ENCODE peak calls at places on chromosomes 13 and 19, in seven cellular contexts. R is naive thymus-derived CD4-positive, alpha-beta T cell; G is cardiac muscle cell; Y is psoas muscle; H is testis; J is thyroid gland; T is breast epithelium. O is an unnamed sample.
A peak's percentile ranks its signal among the peaks of the same experiment; 100 is the strongest.

GRCh38 chr13:31587696-31588266 is 151.5 kb upstream of the RXFP2 start:
- DNase-seq in H (no peak), T (no peak), J (no peak), R (no peak), Y (no peak), G (peak; percentile 72), O (no peak)

GRCh38 chr13:66657165-66657895 is 572.8 kb downstream of the PCDH9 start:
- DNase-seq in G (peak; percentile 92), H (peak; percentile 73), R (no peak), Y (peak; percentile 64), T (peak; percentile 80), J (peak; percentile 89), O (peak; percentile 59)

GRCh38 chr13:51637852-51638496 is 53.7 kb downstream of the WDFY2 start:
- DNase-seq in R (no peak), G (no peak), H (no peak), J (no peak), Y (no peak), T (no peak), O (no peak)

GRCh38 chr19:46502891-46503290 is 7.2 kb upstream of the PNMA8B start:
- DNase-seq in T (no peak), R (no peak), J (no peak), H (no peak), G (no peak), Y (no peak), O (no peak)

GRCh38 chr13:57253551-57253950 is 86.6 kb downstream of the PRR20E start:
- DNase-seq in H (no peak), J (no peak), Y (no peak), G (no peak), R (no peak), T (no peak), O (no peak)

GRCh38 chr13:114008964-114009589 is 35.2 kb upstream of the C13orf46 start:
- DNase-seq in H (no peak), T (no peak), G (no peak), J (no peak), R (no peak), Y (peak; percentile 28), O (peak; percentile 42)

GRCh38 chr19:7806234-7806633 is 23.8 kb upstream of the EVI5L start:
- DNase-seq in T (no peak), Y (no peak), H (no peak), R (no peak), G (no peak), J (no peak), O (no peak)

GRCh38 chr13:26538363-26539317 is 18.8 kb upstream of the WASF3 start:
- DNase-seq in H (no peak), R (no peak), G (peak; percentile 27), T (no peak), Y (no peak), J (no peak), O (peak; percentile 26)

GRCh38 chr13:57739089-57739488 is 107.5 kb downstream of the PCDH17 start:
- DNase-seq in Y (no peak), H (no peak), T (no peak), J (no peak), G (no peak), R (no peak), O (no peak)

GRCh38 chr19:32702010-32702409 is 10.4 kb downstream of the NUDT19 start:
- DNase-seq in G (no peak), J (peak; percentile 14), T (no peak), Y (no peak), R (no peak), H (no peak), O (no peak)

GRCh38 chr13:99002191-99002710 is 24.4 kb upstream of the DOCK9 start:
- DNase-seq in G (no peak), T (no peak), H (no peak), Y (no peak), J (no peak), R (no peak), O (no peak)

GRCh38 chr13:76741624-76742023 is 144.6 kb downstream of the KCTD12 start:
- DNase-seq in Y (no peak), R (no peak), G (no peak), J (no peak), H (no peak), T (no peak), O (no peak)

GRCh38 chr13:20134732-20135131 is 26.1 kb downstream of the GJA3 start:
- DNase-seq in H (no peak), R (no peak), Y (no peak), T (no peak), G (no peak), J (no peak), O (no peak)

GRCh38 chr13:75264611-75265010 is 217.4 kb downstream of the TBC1D4 start:
- DNase-seq in R (no peak), G (no peak), J (no peak), Y (no peak), T (no peak), H (no peak), O (no peak)

GRCh38 chr13:84137292-84137691 is 255.0 kb upstream of the SLITRK1 start:
- DNase-seq in Y (no peak), H (no peak), J (no peak), R (peak; percentile 67), G (peak; percentile 0), T (no peak), O (no peak)

GRCh38 chr13:40165533-40165932 is 500.9 kb downstream of the FOXO1 start:
- DNase-seq in J (no peak), Y (no peak), H (no peak), R (no peak), T (no peak), G (no peak), O (no peak)

GRCh38 chr13:113724016-113724758 is 34.8 kb upstream of the TMEM255B start:
- DNase-seq in R (no peak), G (no peak), J (no peak), Y (no peak), H (no peak), T (no peak), O (no peak)

GRCh38 chr19:33714149-33714548 is 82.5 kb upstream of the KCTD15 start:
- DNase-seq in J (no peak), Y (no peak), G (no peak), T (no peak), R (no peak), H (no peak), O (no peak)

GRCh38 chr19:35295792-35296462 is 4.0 kb downstream of the MAG start:
- DNase-seq in J (no peak), T (no peak), G (no peak), R (peak; percentile 27), Y (no peak), H (no peak), O (no peak)

GRCh38 chr19:27679905-27680304 is 1533.0 kb downstream of the UQCRFS1 start:
- DNase-seq in T (no peak), Y (no peak), H (no peak), J (no peak), G (no peak), R (no peak), O (no peak)

GRCh38 chr13:40539954-40540706 is 126.3 kb downstream of the FOXO1 start:
- DNase-seq in Y (no peak), H (no peak), R (no peak), G (peak; percentile 89), J (no peak), T (no peak), O (no peak)

DNA sequence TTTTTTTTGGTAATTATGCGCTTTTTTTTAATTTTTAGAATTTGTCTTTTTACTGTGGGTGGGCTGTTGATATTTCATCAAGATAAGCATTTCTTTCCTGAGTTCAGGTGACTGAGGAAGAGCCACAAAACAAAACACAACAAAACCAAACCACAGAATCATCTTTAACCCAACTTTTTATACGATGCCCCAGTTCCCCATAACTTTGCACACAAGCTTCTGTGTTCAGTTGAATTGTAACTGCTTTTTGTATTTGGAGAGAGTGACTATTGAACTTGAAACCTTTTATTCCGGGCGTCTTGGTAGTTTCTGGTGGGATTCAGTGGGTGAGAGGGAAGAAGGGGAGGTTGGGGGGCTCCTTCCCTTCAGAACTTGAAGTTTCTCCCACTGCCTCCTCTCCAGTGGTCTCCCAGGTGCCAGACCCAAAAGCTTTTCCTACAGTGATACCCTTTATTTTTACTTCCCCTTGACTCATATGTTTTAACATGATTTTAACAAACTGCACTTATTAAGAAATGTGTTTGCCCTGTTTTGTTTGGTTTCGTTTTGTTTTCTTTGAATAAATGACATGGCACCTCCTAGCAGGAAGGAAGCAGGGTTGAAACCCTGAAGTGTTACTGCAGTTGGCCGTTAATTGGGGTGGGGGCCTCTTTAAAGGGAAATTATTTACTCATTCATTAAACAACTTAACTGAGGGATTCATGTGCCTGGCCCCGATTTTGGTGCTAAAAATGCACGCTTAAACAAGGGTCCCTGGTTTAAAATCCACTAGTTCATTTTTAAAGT is 2.7 kb upstream of the CCDC97 start:
- DNase-seq in Y (no peak), R (peak; percentile 75), T (no peak), J (no peak), G (no peak), H (no peak), O (no peak)
- H3K4me1 ChIP-seq in Y (peaks cover 32% of the 10 kb centered on the region), R (peaks cover 80% of the 10 kb centered on the region), T (peaks cover 3% of the 10 kb centered on the region), J (peaks cover 32% of the 10 kb centered on the region), G (peaks cover 9% of the 10 kb centered on the region), H (peaks cover 20% of the 10 kb centered on the region), O (peaks cover 8% of the 10 kb centered on the region)

DNA sequence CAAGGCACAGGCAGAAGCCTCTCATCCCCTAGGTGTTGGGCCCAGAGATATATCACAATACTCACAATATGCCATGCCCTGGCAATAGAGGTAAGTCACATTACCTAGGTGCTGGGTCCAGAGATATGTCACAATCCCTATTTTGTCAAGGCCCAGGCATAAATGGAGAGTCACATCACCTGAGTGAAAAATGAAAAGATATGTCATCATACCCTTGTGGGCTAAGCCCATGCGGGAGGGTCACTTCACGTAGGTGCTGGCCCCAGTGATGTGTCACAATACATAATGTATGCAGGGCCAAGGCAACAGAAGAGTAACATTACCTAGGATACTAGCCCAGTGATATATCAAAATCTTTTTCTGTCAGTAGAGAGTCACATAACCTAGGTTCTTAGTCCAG is 127.0 kb downstream of the ZNF675 start:
- DNase-seq in Y (no peak), H (no peak), R (no peak), T (no peak), G (no peak), J (no peak), O (no peak)
- H3K9me3 ChIP-seq in Y (no peaks in the 10 kb centered on the region), H (no peaks in the 10 kb centered on the region), R (no peaks in the 10 kb centered on the region), T (no peaks in the 10 kb centered on the region), G (no peaks in the 10 kb centered on the region), J (no peaks in the 10 kb centered on the region), O (no peaks in the 10 kb centered on the region)

GRCh38 chr19:14203258-14203657 is 2.7 kb downstream of the ADGRL1 start:
- DNase-seq in H (no peak), G (no peak), J (no peak), Y (no peak), R (no peak), T (no peak), O (no peak)
- H3K4me3 ChIP-seq in H (no peak overlapping the region), G (no peak overlapping the region), J (no peak overlapping the region), Y (no peak overlapping the region), R (no peak overlapping the region), T (no peak overlapping the region), O (no peak overlapping the region)

GRCh38 chr13:109784590-109785140 is 1.7 kb downstream of the IRS2 start:
- DNase-seq in G (peak; percentile 86), T (peak; percentile 43), Y (peak; percentile 89), H (peak; percentile 84), J (peak; percentile 81), R (peak; percentile 49), O (peak; percentile 84)

GRCh38 chr13:109787135-109787954 is 962 bp upstream of the IRS2 start:
- DNase-seq in H (peak; percentile 43), R (peak; percentile 14), J (peak; percentile 55), Y (peak; percentile 63), G (peak; percentile 56), T (peak; percentile 56), O (peak; percentile 79)

GRCh38 chr13:109785141-109785891 is 1.1 kb downstream of the IRS2 start:
- DNase-seq in T (peak; percentile 44), J (peak; percentile 93), Y (peak; percentile 73), G (peak; percentile 68), H (peak; percentile 55), R (peak; percentile 40), O (peak; percentile 82)

GRCh38 chr13:109786457-109787134 is at the start of gene IRS2:
- DNase-seq in T (peak; percentile 95), J (peak; percentile 95), R (peak; percentile 96), H (peak; percentile 98), Y (peak; percentile 96), G (peak; percentile 94), O (peak; percentile 96)

GRCh38 chr13:109785892-109786450 is 412 bp downstream of the IRS2 start:
- DNase-seq in R (no peak), T (no peak), H (peak; percentile 40), Y (no peak), J (peak; percentile 43), G (peak; percentile 43), O (no peak)
- H3K4me1 ChIP-seq in R (no peaks in the 10 kb centered on the region), T (peaks cover 11% of the 10 kb centered on the region), H (peaks cover 11% of the 10 kb centered on the region), Y (peaks cover 19% of the 10 kb centered on the region), J (peaks cover 43% of the 10 kb centered on the region), G (no peaks in the 10 kb centered on the region), O (peaks cover 5% of the 10 kb centered on the region)

O was measured in right cardiac atrium.